ENCODE peak calls at places on chromosomes 2 and 18, in four cellular contexts. W is Karpas-422, P is neuronal stem cell, L is IMR-90. A is an unnamed sample.

GRCh38 chr18:7822435-7823425 is 255.6 kb downstream of the PTPRM start:
- DNase-seq in W (no peak), P (no peak), L (no peak), A (no peak)

GRCh38 chr18:76480913-76481312 is 14.1 kb downstream of the ZNF516 start:
- DNase-seq in W (no peak), P (no peak), L (no peak), A (no peak)

GRCh38 chr18:58135806-58136331 is 91.8 kb downstream of the NEDD4L start:
- DNase-seq in W (peak; percentile 90), P (peak; percentile 49), L (peak; percentile 74), A (no peak)

GRCh38 chr2:2902551-2903216 is 474.9 kb downstream of the EIPR1 start:
- DNase-seq in W (no peak), P (no peak), L (no peak), A (no peak)

GRCh38 chr2:156125018-156125417 is 207.5 kb downstream of the NR4A2 start:
- DNase-seq in W (no peak), P (no peak), L (no peak), A (no peak)

GRCh38 chr2:117293012-117293411 is 521.5 kb upstream of the DDX18 start:
- DNase-seq in W (no peak), P (no peak), L (no peak), A (no peak)

GRCh38 chr2:217466799-217467198 is 536.0 kb downstream of the TNS1 start:
- DNase-seq in W (no peak), P (no peak), L (no peak), A (peak; percentile 89)

GRCh38 chr2:73999881-74000597 is 15.3 kb downstream of the TET3 start:
- DNase-seq in W (no peak), P (no peak), L (peak; percentile 74), A (no peak)

GRCh38 chr2:239151201-239152131 is 249.4 kb downstream of the HDAC4 start:
- DNase-seq in W (no peak), P (no peak), L (no peak), A (peak; percentile 45)

GRCh38 chr2:46329803-46330775 is 32.9 kb downstream of the EPAS1 start:
- DNase-seq in W (no peak), P (no peak), L (peak; percentile 95), A (no peak)

GRCh38 chr2:38178556-38179419 is 102.8 kb upstream of the CYP1B1 start:
- DNase-seq in W (no peak), P (no peak), L (peak; percentile 68), A (no peak)

GRCh38 chr2:113149553-113150257 is 22.3 kb downstream of the IL1RN start:
- DNase-seq in W (no peak), P (no peak), L (no peak), A (no peak)

GRCh38 chr18:28120811-28121210 is 56.1 kb downstream of the CDH2 start:
- DNase-seq in W (no peak), P (no peak), L (no peak), A (no peak)

GRCh38 chr2:148680462-148680861 is 35.9 kb downstream of the EPC2 start:
- DNase-seq in W (no peak), P (no peak), L (peak; percentile 41), A (no peak)

GRCh38 chr2:19171409-19171808 is 187.0 kb downstream of the OSR1 start:
- DNase-seq in W (no peak), P (no peak), L (no peak), A (no peak)

GRCh38 chr2:233240897-233241296 is 10.6 kb upstream of the ATG16L1 start:
- DNase-seq in W (peak; percentile 48), P (no peak), L (no peak), A (no peak)

GRCh38 chr2:231709981-231710750 is 1.8 kb downstream of the PTMA start:
- DNase-seq in W (peak; percentile 92), P (peak; percentile 81), L (peak; percentile 80), A (peak; percentile 95)

GRCh38 chr18:26863921-26864497 is 1.5 kb downstream of the AQP4 start:
- DNase-seq in W (no peak), P (no peak), L (no peak), A (no peak)

GRCh38 chr2:24231461-24231881 is 56.6 kb downstream of the FAM228A start:
- DNase-seq in W (no peak), P (no peak), L (peak; percentile 50), A (no peak)

GRCh38 chr2:187138240-187138639 is 289.3 kb upstream of the ZSWIM2 start:
- DNase-seq in W (peak; percentile 49), P (peak; percentile 18), L (peak; percentile 21), A (peak; percentile 25)

GRCh38 chr2:66929632-66930385 is 467.3 kb upstream of the ETAA1 start:
- DNase-seq in W (no peak), P (no peak), L (peak; percentile 81), A (peak; percentile 81)

GRCh38 chr2:205925373-205926337 is 160.3 kb downstream of the INO80D start:
- DNase-seq in W (peak; percentile 89), P (peak; percentile 77), L (peak; percentile 51), A (peak; percentile 91)

GRCh38 chr2:9748586-9748985 is 94.7 kb upstream of the TAF1B start:
- DNase-seq in W (no peak), P (no peak), L (no peak), A (no peak)

GRCh38 chr2:74778381-74779371 is 55.3 kb upstream of the HK2 start:
- DNase-seq in W (no peak), P (peak; percentile 68), L (peak; percentile 18), A (no peak)

GRCh38 chr2:54814367-54815155 is 91.1 kb downstream of the EML6 start:
- DNase-seq in W (no peak), P (no peak), L (no peak), A (no peak)

GRCh38 chr2:16068233-16068940 is 128.0 kb downstream of the MYCN start:
- DNase-seq in W (no peak), P (no peak), L (no peak), A (no peak)

GRCh38 chr2:164388511-164388910 is 232.8 kb downstream of the GRB14 start:
- DNase-seq in W (no peak), P (peak; percentile 62), L (peak; percentile 63), A (no peak)

GRCh38 chr2:117774716-117775115 is 39.8 kb upstream of the DDX18 start:
- DNase-seq in W (no peak), P (no peak), L (no peak), A (no peak)

GRCh38 chr2:168635065-168635577 is 167.3 kb upstream of the NOSTRIN start:
- DNase-seq in W (no peak), P (no peak), L (peak; percentile 33), A (peak; percentile 89)

GRCh38 chr2:133418671-133419070 is 149.6 kb downstream of the NCKAP5 start:
- DNase-seq in W (peak; percentile 11), P (no peak), L (no peak), A (no peak)

GRCh38 chr18:79383388-79384056 is 12.2 kb upstream of the NFATC1 start:
- DNase-seq in W (no peak), P (no peak), L (no peak), A (peak; percentile 69)

GRCh38 chr2:119735565-119735964 is 24.2 kb upstream of the PTPN4 start:
- DNase-seq in W (no peak), P (no peak), L (no peak), A (no peak)

GRCh38 chr18:183769-184168 is 25.4 kb downstream of the USP14 start:
- DNase-seq in W (no peak), P (no peak), L (no peak), A (no peak)

GRCh38 chr2:205477016-205477705 is 205.1 kb upstream of the NRP2 start:
- DNase-seq in W (no peak), P (no peak), L (peak; percentile 64), A (no peak)

GRCh38 chr2:147553743-147554142 is 291.1 kb upstream of the ACVR2A start:
- DNase-seq in W (no peak), P (no peak), L (no peak), A (no peak)

GRCh38 chr2:132941296-132942020 is 271.5 kb upstream of the LYPD1 start:
- DNase-seq in W (no peak), P (no peak), L (peak; percentile 13), A (no peak)

DNA sequence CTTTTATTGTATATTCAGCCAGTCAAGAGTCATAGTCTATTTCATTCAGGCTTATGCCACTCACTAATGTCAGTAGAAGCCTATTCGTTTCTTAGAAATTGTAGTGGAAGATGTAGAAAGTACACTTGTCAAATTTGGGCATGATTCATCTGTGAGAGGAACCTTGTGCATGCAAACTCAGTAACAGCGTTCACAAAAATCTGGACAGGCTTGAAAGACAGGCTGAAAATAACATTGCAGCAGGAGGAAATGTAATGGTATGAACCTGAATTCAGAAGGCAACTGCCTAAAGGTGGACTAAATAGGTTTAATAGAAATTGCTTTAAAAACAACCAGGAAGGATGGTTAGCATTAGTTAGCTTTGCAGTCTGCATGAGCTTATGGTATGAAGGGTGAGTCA is 213.4 kb downstream of the CMPK2 start:
- DNase-seq in W (no peak), P (no peak), L (no peak), A (no peak)
- H3K4me1 ChIP-seq in W (no peaks in the 10 kb centered on the region), P (peaks cover 2% of the 10 kb centered on the region), L (no peaks in the 10 kb centered on the region), A (no peaks in the 10 kb centered on the region)

GRCh38 chr18:47915229-47915628 is 15.2 kb downstream of the SMAD2 start:
- DNase-seq in W (no peak), P (no peak), L (peak; percentile 30), A (no peak)

GRCh38 chr18:47912794-47913594 is 17.5 kb downstream of the SMAD2 start:
- DNase-seq in W (no peak), P (no peak), L (no peak), A (no peak)

GRCh38 chr18:47919916-47920315 is 10.5 kb downstream of the SMAD2 start:
- DNase-seq in W (no peak), P (no peak), L (no peak), A (no peak)

GRCh38 chr18:47915930-47916329 is 14.5 kb downstream of the SMAD2 start:
- DNase-seq in W (no peak), P (no peak), L (no peak), A (no peak)

DNA sequence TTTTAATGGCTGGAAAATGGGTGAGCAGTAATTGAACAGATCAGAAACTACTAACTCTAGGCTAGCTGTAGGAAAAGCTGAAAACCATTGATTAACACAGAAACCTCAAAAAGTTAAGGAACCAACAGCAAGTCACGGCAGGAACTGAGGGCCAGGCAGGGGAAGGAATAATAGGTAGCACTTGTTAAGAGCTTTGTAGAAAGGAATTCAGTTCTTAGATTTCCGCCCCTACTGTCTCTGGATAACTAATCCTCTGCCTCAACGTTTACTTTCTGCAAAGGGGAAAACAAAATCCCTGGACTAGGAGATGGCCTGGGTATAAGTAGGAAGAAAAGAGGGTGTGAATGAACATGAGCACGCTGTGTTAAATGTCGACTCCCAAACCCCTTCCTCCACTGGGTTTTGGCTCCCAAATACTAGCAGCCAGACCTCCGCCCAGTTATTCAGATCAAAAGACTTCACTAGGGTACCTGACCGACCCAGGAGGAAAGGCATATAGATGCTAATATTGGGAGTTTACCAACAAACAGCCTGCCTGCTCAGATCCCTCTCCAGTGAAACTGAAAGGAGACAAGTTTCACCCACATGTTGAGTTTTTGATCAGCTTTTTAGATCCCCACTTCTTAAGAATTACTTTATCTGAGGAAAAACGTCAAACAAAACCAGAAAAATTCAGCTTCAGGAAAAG is 12.4 kb downstream of the SMAD2 start:
- DNase-seq in W (no peak), P (no peak), L (no peak), A (no peak)
- H3K9ac ChIP-seq in W (no peak overlapping the region), P (no peak overlapping the region), L (no peak overlapping the region), A (no peak overlapping the region)

GRCh38 chr2:190396264-190396663 is 11.9 kb upstream of the MFSD6 start:
- DNase-seq in W (no peak), P (no peak), L (no peak), A (no peak)
- H3K36me3 ChIP-seq in W (no peaks in the 10 kb centered on the region), P (no peaks in the 10 kb centered on the region), L (no peaks in the 10 kb centered on the region), A (no peaks in the 10 kb centered on the region)

DNA sequence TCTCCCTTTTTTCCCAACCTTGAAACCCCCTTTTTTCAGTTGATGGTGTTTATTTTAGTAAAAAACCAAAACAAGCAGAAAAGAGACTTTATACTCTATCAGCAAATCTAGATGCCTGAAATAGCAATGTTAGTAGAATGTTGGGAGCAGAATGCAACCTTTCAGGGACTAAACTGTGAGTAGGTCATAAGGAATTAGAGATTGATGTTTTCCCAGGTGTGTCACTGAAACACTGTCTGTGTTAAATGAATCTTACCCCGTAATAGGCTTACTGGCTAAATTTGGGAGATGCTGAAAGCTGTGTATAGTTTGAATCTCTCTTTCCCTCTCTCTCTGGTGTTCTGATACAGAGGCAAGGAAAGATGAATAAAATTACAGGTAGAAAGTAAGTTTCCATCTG is 43.8 kb downstream of the AGFG1 start:
- DNase-seq in W (no peak), P (no peak), L (no peak), A (no peak)
- H3K4me1 ChIP-seq in W (peaks cover 38% of the 10 kb centered on the region), P (no peaks in the 10 kb centered on the region), L (peaks cover 25% of the 10 kb centered on the region), A (no peaks in the 10 kb centered on the region)